ENCODE peak calls at places on chromosomes 11 and 22, in six cellular contexts. X, I, G, Z, U and H are unnamed samples.

GRCh38 chr11:109795234-109795633 is 298.0 kb upstream of the ZC3H12C start:
- DNase-seq in U (no peak), I (no peak), G (no peak), Z (no peak), X (no peak), H (peak)

GRCh38 chr22:43970037-43970747 is 14.9 kb downstream of the SAMM50 start:
- DNase-seq in Z (no peak), U (no peak), X (no peak), I (no peak), G (no peak), H (no peak)

GRCh38 chr11:69212121-69213110 is 56.7 kb downstream of the SMIM38 start:
- DNase-seq in G (no peak), U (no peak), I (no peak), X (no peak), Z (no peak), H (no peak)

GRCh38 chr11:6646631-6647281 is 8.9 kb downstream of the DCHS1 start:
- DNase-seq in Z (no peak), U (peak), G (no peak), X (no peak), I (peak), H (no peak)

GRCh38 chr11:34161812-34162506 is 56.5 kb downstream of the NAT10 start:
- DNase-seq in I (no peak), X (peak), Z (no peak), G (no peak), U (no peak), H (peak)

GRCh38 chr11:67441731-67442401 is 1.4 kb downstream of the CORO1B start:
- DNase-seq in U (peak), X (no peak), Z (no peak), G (no peak), I (peak), H (no peak)

GRCh38 chr11:9150501-9150900 is 59.1 kb upstream of the SCUBE2 start:
- DNase-seq in G (no peak), Z (no peak), U (no peak), X (peak), I (no peak), H (peak)

GRCh38 chr11:45262900-45263299 is 23.2 kb downstream of the SYT13 start:
- DNase-seq in U (no peak), X (no peak), G (no peak), Z (no peak), I (no peak), H (no peak)

GRCh38 chr11:134575504-134576230 is 163.6 kb upstream of the B3GAT1 start:
- DNase-seq in X (no peak), I (peak), G (no peak), U (no peak), Z (no peak), H (no peak)

GRCh38 chr11:26782220-26782619 is 60.4 kb upstream of the SLC5A12 start:
- DNase-seq in Z (no peak), I (no peak), G (no peak), U (no peak), X (no peak), H (no peak)

GRCh38 chr11:2886191-2886894 is 768 bp upstream of the CDKN1C start:
- DNase-seq in X (no peak), I (peak), U (peak), Z (no peak), G (no peak), H (no peak)

GRCh38 chr11:13674799-13675509 is 6.5 kb downstream of the FAR1 start:
- DNase-seq in U (no peak), I (no peak), X (no peak), Z (no peak), G (no peak), H (no peak)

GRCh38 chr11:64566915-64567882 is 23.8 kb upstream of the SLC22A12 start:
- DNase-seq in X (no peak), U (no peak), I (peak), Z (peak), G (no peak), H (no peak)

GRCh38 chr11:83147895-83148294 is 9.0 kb upstream of the PCF11 start:
- DNase-seq in I (no peak), X (no peak), Z (no peak), G (no peak), U (no peak), H (no peak)

GRCh38 chr22:26339755-26340154 is 89.3 kb upstream of the ASPHD2 start:
- DNase-seq in I (no peak), Z (no peak), U (no peak), G (no peak), X (no peak), H (no peak)

GRCh38 chr11:87097582-87097981 is 59.8 kb downstream of the TMEM135 start:
- DNase-seq in U (no peak), G (peak), Z (no peak), I (no peak), X (peak), H (peak)

GRCh38 chr11:64007629-64008282 is 21.5 kb downstream of the OTUB1 start:
- DNase-seq in X (no peak), U (peak), Z (no peak), G (no peak), I (peak), H (peak)

GRCh38 chr11:66113132-66113856 is 43.2 kb downstream of the PACS1 start:
- DNase-seq in Z (no peak), I (no peak), G (no peak), U (no peak), X (peak), H (peak)

GRCh38 chr11:44424841-44425240 is 114.9 kb upstream of the ALX4 start:
- DNase-seq in I (no peak), X (no peak), G (no peak), Z (peak), U (no peak), H (peak)

GRCh38 chr11:4672470-4672869 is 25.2 kb downstream of the OR51E2 start:
- DNase-seq in X (no peak), U (no peak), I (no peak), Z (no peak), G (no peak), H (no peak)

GRCh38 chr11:22690891-22691290 is 24.5 kb downstream of the GAS2 start:
- DNase-seq in Z (no peak), U (no peak), X (no peak), G (no peak), I (no peak), H (no peak)

GRCh38 chr22:39543095-39543494 is 10.5 kb upstream of the RPS19BP1 start:
- DNase-seq in G (no peak), U (no peak), I (no peak), X (no peak), Z (no peak), H (peak)

GRCh38 chr11:313787-314547 is at the start of gene IFITM1:
- DNase-seq in G (peak), U (peak), X (no peak), I (peak), Z (no peak), H (peak)

GRCh38 chr11:309558-309855 is 1.9 kb downstream of the IFITM2 start:
- DNase-seq in Z (no peak), U (no peak), I (no peak), X (no peak), G (no peak), H (no peak)

GRCh38 chr11:313304-313786 is 495 bp upstream of the IFITM1 start:
- DNase-seq in G (no peak), Z (no peak), U (no peak), I (peak), X (no peak), H (no peak)

GRCh38 chr11:315051-315481 is 1.2 kb downstream of the IFITM1 start:
- DNase-seq in X (no peak), U (no peak), G (no peak), Z (no peak), I (peak), H (no peak)

GRCh38 chr11:312092-312816 is 1.6 kb upstream of the IFITM1 start:
- DNase-seq in X (no peak), U (no peak), G (no peak), I (peak), Z (no peak), H (no peak)
- H3K4me3 ChIP-seq in X (no peak), U (peak), G (peak), I (peak), Z (peak), H (no peak)

DNA sequence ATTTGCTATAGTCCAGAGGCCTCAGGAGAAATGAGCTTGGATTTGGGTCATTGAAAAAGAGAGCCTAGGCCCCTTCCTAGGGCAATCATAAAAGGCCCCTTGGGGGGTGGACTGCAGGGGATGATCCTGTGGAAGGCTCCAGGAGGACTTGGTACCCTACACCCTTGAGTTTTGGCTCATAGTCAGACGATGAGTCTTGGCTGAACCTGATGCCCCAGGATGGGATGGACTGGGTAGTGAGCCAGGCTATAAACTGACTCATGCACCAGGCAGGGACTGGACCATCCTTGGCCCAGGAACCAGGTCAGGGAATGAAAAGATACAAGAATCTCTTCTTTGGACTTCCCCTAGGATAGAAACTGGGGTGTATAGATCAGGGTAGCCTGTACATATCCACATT is 54.2 kb downstream of the NAV2 start:
- DNase-seq in U (no peak), X (no peak), G (no peak), Z (no peak), I (no peak), H (no peak)
- H3K4me3 ChIP-seq in U (no peak), X (no peak), G (no peak), Z (no peak), I (no peak), H (no peak)

GRCh38 chr11:116651098-116651756 is 121.6 kb downstream of the BUD13 start:
- DNase-seq in U (no peak), I (no peak), X (no peak), Z (no peak), G (no peak), H (no peak)
- H3K4me3 ChIP-seq in U (no peak), I (no peak), X (no peak), Z (no peak), G (no peak), H (no peak)

DNA sequence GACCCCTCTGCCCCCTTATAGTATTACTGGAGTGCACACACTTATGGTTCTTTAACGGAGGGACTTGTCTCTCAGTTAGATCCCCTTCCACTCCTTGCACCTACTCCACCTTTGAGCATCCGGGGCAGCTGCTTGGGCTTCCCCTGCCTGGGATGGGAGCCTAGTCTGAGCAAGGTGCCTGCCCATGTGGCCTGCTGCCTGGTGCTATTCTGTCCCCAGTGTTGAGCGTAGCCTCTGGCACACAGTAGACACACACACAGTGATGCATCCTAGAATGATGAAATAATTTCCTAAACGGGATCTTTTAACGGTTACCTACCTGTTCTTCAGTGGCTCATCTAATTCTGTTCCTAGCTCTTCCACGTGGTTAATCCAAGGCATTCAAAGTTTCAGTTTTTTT is 22.4 kb downstream of the PPFIA1 start:
- DNase-seq in Z (no peak), I (no peak), X (no peak), G (no peak), U (no peak), H (peak)
- H3K4me3 ChIP-seq in Z (no peak), I (no peak), X (no peak), G (no peak), U (no peak), H (no peak)